ENCODE peak calls at places on chromosomes 12 and 14, in eight cellular contexts. F is OCI-LY7, T is GM23338, W is PC-3, Z is hepatocyte, U is neural progenitor cell, N is HCT116, P is MM.1S. I is an unnamed sample.

GRCh38 chr12:42759622-42760273 is 170.2 kb upstream of the PRICKLE1 start:
- DNase-seq in N (no peak), W (peak; percentile 52), T (no peak), P (no peak), U (no peak), Z (peak; percentile 20), F (no peak), I (peak; percentile 74)

GRCh38 chr12:13173537-13173936 is 23.0 kb upstream of the EMP1 start:
- DNase-seq in F (no peak), T (no peak), P (peak; percentile 67), U (peak; percentile 50), W (peak; percentile 75), Z (peak; percentile 80), N (peak; percentile 72), I (peak; percentile 99)

GRCh38 chr12:98471085-98471484 is 44.3 kb upstream of the TMPO start:
- DNase-seq in P (no peak), U (no peak), F (no peak), T (no peak), W (no peak), Z (no peak), N (no peak), I (no peak)

GRCh38 chr12:95700316-95700785 is 90.2 kb downstream of the NTN4 start:
- DNase-seq in T (no peak), F (no peak), U (no peak), N (no peak), Z (no peak), P (peak; percentile 89), W (peak; percentile 84), I (peak; percentile 98)

GRCh38 chr12:53696285-53696654 is 20.4 kb upstream of the ATP5MC2 start:
- DNase-seq in W (peak; percentile 92), T (peak; percentile 98), F (peak; percentile 31), N (peak; percentile 95), P (peak; percentile 53), U (peak; percentile 94), Z (peak; percentile 89), I (peak; percentile 61)

GRCh38 chr14:104935026-104935650 is 10.5 kb downstream of the PLD4 start:
- DNase-seq in N (no peak), W (no peak), T (no peak), F (no peak), P (no peak), U (no peak), Z (no peak), I (no peak)

GRCh38 chr12:58967551-58967950 is 47.2 kb upstream of the LRIG3 start:
- DNase-seq in P (no peak), W (no peak), Z (no peak), T (no peak), F (no peak), N (no peak), U (no peak), I (peak; percentile 58)

GRCh38 chr12:30930238-30931010 is 3.9 kb downstream of the TSPAN11 start:
- DNase-seq in W (no peak), T (no peak), Z (no peak), N (no peak), U (no peak), P (no peak), F (no peak), I (no peak)

GRCh38 chr12:131092911-131093901 is 139.5 kb downstream of the ADGRD1 start:
- DNase-seq in W (peak; percentile 66), N (no peak), T (no peak), Z (no peak), U (no peak), P (peak; percentile 71), F (peak; percentile 17), I (peak; percentile 21)

GRCh38 chr12:132403636-132404434 is 74.4 kb upstream of the GALNT9 start:
- DNase-seq in U (no peak), N (no peak), Z (no peak), F (no peak), W (no peak), T (no peak), P (no peak), I (no peak)

GRCh38 chr14:53306267-53306721 is 153.2 kb upstream of the DDHD1 start:
- DNase-seq in Z (peak; percentile 74), N (peak; percentile 28), T (peak; percentile 74), P (peak; percentile 18), F (peak; percentile 40), U (peak; percentile 71), W (peak; percentile 69), I (peak; percentile 67)

GRCh38 chr12:2180737-2181082 is 127.9 kb downstream of the CACNA1C start:
- DNase-seq in W (no peak), F (no peak), N (no peak), T (no peak), P (no peak), Z (no peak), U (no peak), I (no peak)
- TF ChIP-seq EZH2phosphoT487 in W (no peak), F (no peak), N (no peak), T (no peak), P (no peak), Z (no peak), U (no peak), I (no peak)

GRCh38 chr12:92363295-92364146 is 217.9 kb upstream of the BTG1 start:
- DNase-seq in W (no peak), F (peak; percentile 96), U (no peak), P (peak; percentile 94), T (peak; percentile 2), N (no peak), Z (peak; percentile 15), I (peak; percentile 54)

GRCh38 chr12:92365333-92365732 is 219.7 kb upstream of the BTG1 start:
- DNase-seq in F (peak; percentile 83), Z (no peak), U (no peak), W (no peak), P (peak; percentile 89), N (no peak), T (no peak), I (no peak)

GRCh38 chr12:92369061-92369460 is 223.4 kb upstream of the BTG1 start:
- DNase-seq in T (no peak), P (no peak), W (peak; percentile 72), N (no peak), F (no peak), Z (no peak), U (no peak), I (no peak)

GRCh38 chr12:92362785-92363184 is 217.1 kb upstream of the BTG1 start:
- DNase-seq in P (peak; percentile 89), Z (no peak), T (no peak), U (no peak), F (peak; percentile 85), N (no peak), W (no peak), I (no peak)

DNA sequence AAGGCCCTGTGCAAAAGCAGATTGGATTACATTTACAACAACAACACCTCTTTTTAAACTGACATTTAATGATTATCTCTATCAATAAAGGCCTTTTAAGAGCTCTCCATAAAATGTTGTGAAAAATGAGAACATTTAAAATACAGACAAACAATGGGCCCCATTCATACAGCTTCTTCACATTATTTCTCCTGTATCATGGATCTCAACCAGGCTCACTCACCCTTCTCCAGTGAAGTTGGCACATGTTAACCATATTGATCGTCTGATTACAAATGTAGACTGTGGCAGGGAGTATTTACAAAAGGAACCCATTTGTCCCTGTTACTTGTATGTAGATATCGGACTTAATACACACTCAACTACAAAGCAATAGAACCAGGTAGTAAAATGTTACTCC is 220.2 kb upstream of the BTG1 start:
- DNase-seq in T (no peak), N (no peak), W (no peak), F (no peak), Z (no peak), P (no peak), U (no peak), I (no peak)
- TF ChIP-seq EZH2phosphoT487 in T (no peak), N (no peak), W (no peak), F (no peak), Z (no peak), P (no peak), U (no peak), I (no peak)

GRCh38 chr12:108850854-108851573 is 6.4 kb downstream of the SSH1 start:
- DNase-seq in U (no peak), W (no peak), T (no peak), F (peak; percentile 55), Z (no peak), P (no peak), N (no peak), I (peak; percentile 87)
- TF ChIP-seq EZH2phosphoT487 in U (no peak), W (no peak), T (no peak), F (no peak), Z (no peak), P (no peak), N (no peak), I (no peak)

DNA sequence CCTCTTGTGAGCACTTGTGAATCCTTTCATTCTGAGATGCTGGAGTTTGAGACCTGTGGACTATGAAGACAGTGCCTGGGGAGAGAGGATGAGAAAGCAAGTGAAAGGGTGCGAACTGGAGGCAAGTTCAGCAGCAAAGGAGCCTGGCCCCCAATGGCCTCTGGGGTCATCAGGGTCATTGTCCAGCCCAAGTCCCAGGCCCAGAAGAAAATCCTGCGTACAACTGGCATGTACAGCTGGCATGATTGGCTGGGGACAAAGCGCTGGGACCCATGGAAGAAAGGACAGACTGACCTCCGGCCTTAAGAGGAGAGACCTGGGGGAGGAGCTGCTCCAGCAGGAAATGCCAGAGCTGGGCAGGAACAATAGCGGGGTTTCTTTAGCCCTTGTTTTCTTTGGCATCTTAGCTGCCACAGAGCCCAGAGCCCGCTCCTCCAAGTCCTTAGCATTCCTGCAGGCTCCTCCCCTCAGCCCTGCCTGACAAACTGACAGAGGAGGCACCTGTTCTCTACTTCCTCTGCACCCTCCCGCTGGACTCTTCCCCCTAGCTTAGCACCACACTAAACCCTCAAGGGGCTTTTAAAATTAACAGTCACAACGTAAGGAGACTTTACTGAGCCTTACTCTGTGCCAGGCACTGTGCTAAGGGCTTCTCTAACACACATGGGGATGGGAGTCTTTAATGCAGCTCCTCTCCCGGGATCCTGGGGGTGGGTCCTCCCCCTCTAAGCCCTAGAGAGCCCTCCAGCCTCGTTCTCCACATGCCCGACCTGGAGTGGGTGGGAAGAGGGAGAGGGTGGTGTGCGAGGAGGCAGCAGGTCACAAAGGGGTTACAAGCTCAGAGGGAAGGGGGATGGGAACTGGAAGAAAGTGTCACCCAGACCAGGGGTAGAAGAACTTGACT is 1.9 kb upstream of the AQP5 start:
- DNase-seq in U (peak; percentile 90), Z (no peak), T (peak; percentile 94), P (no peak), W (peak; percentile 80), N (peak; percentile 50), F (peak; percentile 47), I (no peak)
- TF ChIP-seq EZH2phosphoT487 in U (no peak), Z (no peak), T (no peak), P (no peak), W (no peak), N (no peak), F (no peak), I (no peak)

I was measured in GM23248.